ENCODE peak calls at places on chromosomes 11 and 22, in eight cellular contexts. One of them, this sample, is unnamed.

GRCh38 chr22:37100589-37101127 is 8.9 kb downstream of the TMPRSS6 start:
- DNase-seq in ELF-1: no peak
- DNase-seq in T-helper 9 cell: no peak
- DNase-seq in cardiac septum: no peak
- DNase-seq in Caki2: no peak
- DNase-seq in CD4-positive, alpha-beta T cell: no peak
- DNase-seq in stimulated activated naive CD8-positive, alpha-beta T cell treated with anti-CD3 and anti-CD28 coated beads, Interleukin-15, Interleukin-2, amounts not matched to agents 100 U/mL and 50 U/mL, for 24 hours: no peak
- DNase-seq in stimulated activated CD4-positive, alpha-beta T cell treated with anti-CD3 and anti-CD28 coated beads, Interleukin-1b, Interleukin-23, amount 100 ng/mL, for 1 hour: no peak
- DNase-seq in this sample: peak

GRCh38 chr11:79932612-79933011 is 491.8 kb upstream of the TENM4 start:
- DNase-seq in ELF-1: no peak
- DNase-seq in T-helper 9 cell: no peak
- DNase-seq in cardiac septum: no peak
- DNase-seq in Caki2: no peak
- DNase-seq in CD4-positive, alpha-beta T cell: no peak
- DNase-seq in stimulated activated naive CD8-positive, alpha-beta T cell treated with anti-CD3 and anti-CD28 coated beads, Interleukin-15, Interleukin-2, amounts not matched to agents 100 U/mL and 50 U/mL, for 24 hours: no peak
- DNase-seq in stimulated activated CD4-positive, alpha-beta T cell treated with anti-CD3 and anti-CD28 coated beads, Interleukin-1b, Interleukin-23, amount 100 ng/mL, for 1 hour: no peak
- DNase-seq in this sample: no peak

GRCh38 chr22:33000342-33001280 is 57.6 kb downstream of the SYN3 start:
- DNase-seq in ELF-1: peak
- DNase-seq in T-helper 9 cell: peak
- DNase-seq in cardiac septum: peak
- DNase-seq in Caki2: no peak
- DNase-seq in CD4-positive, alpha-beta T cell: peak
- DNase-seq in stimulated activated naive CD8-positive, alpha-beta T cell treated with anti-CD3 and anti-CD28 coated beads, Interleukin-15, Interleukin-2, amounts not matched to agents 100 U/mL and 50 U/mL, for 24 hours: peak
- DNase-seq in stimulated activated CD4-positive, alpha-beta T cell treated with anti-CD3 and anti-CD28 coated beads, Interleukin-1b, Interleukin-23, amount 100 ng/mL, for 1 hour: no peak
- DNase-seq in this sample: peak

GRCh38 chr22:25383278-25383820 is 163.9 kb downstream of the CRYBB2 start:
- DNase-seq in ELF-1: peak
- DNase-seq in T-helper 9 cell: no peak
- DNase-seq in cardiac septum: no peak
- DNase-seq in Caki2: no peak
- DNase-seq in CD4-positive, alpha-beta T cell: no peak
- DNase-seq in stimulated activated naive CD8-positive, alpha-beta T cell treated with anti-CD3 and anti-CD28 coated beads, Interleukin-15, Interleukin-2, amounts not matched to agents 100 U/mL and 50 U/mL, for 24 hours: no peak
- DNase-seq in stimulated activated CD4-positive, alpha-beta T cell treated with anti-CD3 and anti-CD28 coated beads, Interleukin-1b, Interleukin-23, amount 100 ng/mL, for 1 hour: no peak
- DNase-seq in this sample: no peak

GRCh38 chr11:110085255-110085838 is 7.8 kb upstream of the ZC3H12C start:
- DNase-seq in ELF-1: no peak
- DNase-seq in T-helper 9 cell: no peak
- DNase-seq in cardiac septum: no peak
- DNase-seq in Caki2: no peak
- DNase-seq in CD4-positive, alpha-beta T cell: no peak
- DNase-seq in stimulated activated naive CD8-positive, alpha-beta T cell treated with anti-CD3 and anti-CD28 coated beads, Interleukin-15, Interleukin-2, amounts not matched to agents 100 U/mL and 50 U/mL, for 24 hours: no peak
- DNase-seq in stimulated activated CD4-positive, alpha-beta T cell treated with anti-CD3 and anti-CD28 coated beads, Interleukin-1b, Interleukin-23, amount 100 ng/mL, for 1 hour: no peak
- DNase-seq in this sample: no peak

GRCh38 chr11:77090046-77090372 is 12.6 kb upstream of the OMP start:
- DNase-seq in ELF-1: no peak
- DNase-seq in T-helper 9 cell: no peak
- DNase-seq in cardiac septum: no peak
- DNase-seq in Caki2: no peak
- DNase-seq in CD4-positive, alpha-beta T cell: no peak
- DNase-seq in stimulated activated naive CD8-positive, alpha-beta T cell treated with anti-CD3 and anti-CD28 coated beads, Interleukin-15, Interleukin-2, amounts not matched to agents 100 U/mL and 50 U/mL, for 24 hours: no peak
- DNase-seq in stimulated activated CD4-positive, alpha-beta T cell treated with anti-CD3 and anti-CD28 coated beads, Interleukin-1b, Interleukin-23, amount 100 ng/mL, for 1 hour: no peak
- DNase-seq in this sample: no peak

GRCh38 chr11:64713031-64713780 is 9.8 kb downstream of the NRXN2 start:
- DNase-seq in ELF-1: peak
- DNase-seq in T-helper 9 cell: no peak
- DNase-seq in cardiac septum: no peak
- DNase-seq in Caki2: no peak
- DNase-seq in CD4-positive, alpha-beta T cell: no peak
- DNase-seq in stimulated activated naive CD8-positive, alpha-beta T cell treated with anti-CD3 and anti-CD28 coated beads, Interleukin-15, Interleukin-2, amounts not matched to agents 100 U/mL and 50 U/mL, for 24 hours: peak
- DNase-seq in stimulated activated CD4-positive, alpha-beta T cell treated with anti-CD3 and anti-CD28 coated beads, Interleukin-1b, Interleukin-23, amount 100 ng/mL, for 1 hour: no peak
- DNase-seq in this sample: no peak

GRCh38 chr11:10317281-10317755 is 12.4 kb downstream of the ADM start:
- DNase-seq in ELF-1: peak
- DNase-seq in T-helper 9 cell: no peak
- DNase-seq in cardiac septum: no peak
- DNase-seq in Caki2: no peak
- DNase-seq in CD4-positive, alpha-beta T cell: no peak
- DNase-seq in stimulated activated naive CD8-positive, alpha-beta T cell treated with anti-CD3 and anti-CD28 coated beads, Interleukin-15, Interleukin-2, amounts not matched to agents 100 U/mL and 50 U/mL, for 24 hours: no peak
- DNase-seq in stimulated activated CD4-positive, alpha-beta T cell treated with anti-CD3 and anti-CD28 coated beads, Interleukin-1b, Interleukin-23, amount 100 ng/mL, for 1 hour: no peak
- DNase-seq in this sample: no peak